ENCODE peak calls at places on chromosome 22, in four cellular contexts. C is K562, W is heart right ventricle, F is ovary. E is an unnamed sample. For H3K27me3, the result is how much of the 10 kb centered on the place peaks cover.

GRCh38 chr22:39364646-39365405 is 15.0 kb downstream of the SYNGR1 start:
- DNase-seq in C (no peak), W (no peak), F (no peak), E (peak)

GRCh38 chr22:30262917-30263741 is 3.5 kb downstream of the OSM start:
- DNase-seq in C (peak), W (peak), F (peak), E (peak)

GRCh38 chr22:47107431-47107830 is 345.0 kb downstream of the TBC1D22A start:
- DNase-seq in C (no peak), W (no peak), F (no peak), E (no peak)

GRCh38 chr22:49996532-49997220 is 15.9 kb downstream of the IL17REL start:
- DNase-seq in C (no peak), W (no peak), F (peak), E (no peak)

GRCh38 chr22:41305646-41306045 is 4.3 kb downstream of the ZC3H7B start:
- DNase-seq in C (no peak), W (no peak), F (no peak), E (no peak)

GRCh38 chr22:50688448-50688847 is 15.8 kb downstream of the SHANK3 start:
- DNase-seq in C (no peak), W (no peak), F (no peak), E (peak)

GRCh38 chr22:39090426-39091064 is 6.5 kb upstream of the APOBEC3H start:
- DNase-seq in C (no peak), W (no peak), F (no peak), E (no peak)

GRCh38 chr22:26593763-26594162 is 3.8 kb upstream of the TPST2 start:
- DNase-seq in C (no peak), W (no peak), F (no peak), E (no peak)

GRCh38 chr22:29316429-29316828 is 932 bp upstream of the RASL10A start:
- DNase-seq in C (no peak), W (no peak), F (no peak), E (no peak)

GRCh38 chr22:25668437-25668836 is 73.6 kb upstream of the MYO18B start:
- DNase-seq in C (no peak), W (no peak), F (peak), E (no peak)

GRCh38 chr22:40265783-40266182 is 80.5 kb upstream of the ADSL start:
- DNase-seq in C (no peak), W (no peak), F (no peak), E (no peak)

GRCh38 chr22:24578355-24579241 is 14.3 kb downstream of the LRRC75B start:
- DNase-seq in C (no peak), W (no peak), F (no peak), E (no peak)

GRCh38 chr22:48427731-48428211 is 1399.9 kb downstream of the BRD1 start:
- DNase-seq in C (no peak), W (no peak), F (no peak), E (no peak)

GRCh38 chr22:34943830-34944229 is 122.1 kb upstream of the ISX start:
- DNase-seq in C (no peak), W (no peak), F (no peak), E (no peak)

GRCh38 chr22:24694971-24695928 is 79.3 kb downstream of the PIWIL3 start:
- DNase-seq in C (no peak), W (no peak), F (no peak), E (no peak)

GRCh38 chr22:49373801-49374226 is 453.9 kb downstream of the BRD1 start:
- DNase-seq in C (no peak), W (no peak), F (no peak), E (no peak)

GRCh38 chr22:39296981-39297489 is 22.4 kb downstream of the RPL3 start:
- DNase-seq in C (no peak), W (peak), F (no peak), E (no peak)

GRCh38 chr22:42716649-42717127 is 4.0 kb downstream of the A4GALT start:
- DNase-seq in C (no peak), W (no peak), F (no peak), E (no peak)

GRCh38 chr22:46652081-46652929 is 32.1 kb downstream of the GRAMD4 start:
- DNase-seq in C (peak), W (peak), F (no peak), E (no peak)

GRCh38 chr22:41822289-41823057 is 10.4 kb upstream of the SREBF2 start:
- DNase-seq in C (peak), W (no peak), F (no peak), E (no peak)

GRCh38 chr22:25564979-25565677 is 653 bp downstream of the GRK3 start:
- DNase-seq in C (peak), W (peak), F (peak), E (peak)

GRCh38 chr22:22207845-22208564 is 36.6 kb upstream of the VPREB1 start:
- DNase-seq in C (peak), W (peak), F (no peak), E (peak)
- TF ChIP-seq CTCF in C (no peak), W (peak), F (no peak), E (peak)

DNA sequence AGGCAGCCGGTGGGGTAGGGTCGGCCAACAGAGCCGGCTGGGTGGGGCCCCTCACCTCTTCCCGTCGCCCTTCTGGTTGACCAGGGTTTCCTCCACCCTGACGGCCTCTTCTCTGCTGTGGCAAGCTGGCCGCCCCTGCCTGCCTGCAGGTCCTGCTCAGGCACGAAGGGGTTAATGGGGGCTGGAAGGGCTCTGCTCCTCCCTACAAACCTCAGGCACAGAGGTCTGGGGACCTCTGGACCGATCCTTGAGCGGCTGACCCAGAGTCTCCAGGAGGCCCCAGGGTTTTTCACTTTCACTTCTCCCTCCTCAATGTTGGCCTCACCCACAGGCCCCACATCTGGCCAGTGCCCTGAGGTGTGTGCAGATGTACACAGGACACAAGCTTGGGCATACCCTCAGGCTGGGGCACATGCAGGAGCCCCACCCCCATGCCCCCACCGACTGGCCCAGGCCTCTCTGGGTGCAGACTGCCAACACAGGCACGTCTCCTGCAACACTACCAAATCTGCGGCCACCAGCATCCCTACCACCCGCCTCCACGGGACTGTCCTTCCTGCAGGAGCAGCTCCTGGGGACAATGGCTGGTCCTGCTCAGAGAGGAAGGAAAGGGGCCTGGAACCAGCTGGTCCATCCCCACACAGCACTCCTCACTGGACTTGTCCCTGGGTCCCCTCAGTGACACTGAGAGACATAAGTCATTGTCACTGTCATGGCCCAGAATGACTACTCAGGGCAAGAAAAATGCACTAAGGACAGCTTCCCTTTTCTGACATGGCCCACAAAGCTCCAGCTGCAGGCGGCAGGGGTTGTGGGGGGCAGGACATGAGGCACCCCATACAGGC is 3.2 kb upstream of the TBX1 start:
- DNase-seq in C (peak), W (no peak), F (no peak), E (no peak)
- H3K27me3 ChIP-seq in C (under half), W (half or more), F (under half), E (under half)

DNA sequence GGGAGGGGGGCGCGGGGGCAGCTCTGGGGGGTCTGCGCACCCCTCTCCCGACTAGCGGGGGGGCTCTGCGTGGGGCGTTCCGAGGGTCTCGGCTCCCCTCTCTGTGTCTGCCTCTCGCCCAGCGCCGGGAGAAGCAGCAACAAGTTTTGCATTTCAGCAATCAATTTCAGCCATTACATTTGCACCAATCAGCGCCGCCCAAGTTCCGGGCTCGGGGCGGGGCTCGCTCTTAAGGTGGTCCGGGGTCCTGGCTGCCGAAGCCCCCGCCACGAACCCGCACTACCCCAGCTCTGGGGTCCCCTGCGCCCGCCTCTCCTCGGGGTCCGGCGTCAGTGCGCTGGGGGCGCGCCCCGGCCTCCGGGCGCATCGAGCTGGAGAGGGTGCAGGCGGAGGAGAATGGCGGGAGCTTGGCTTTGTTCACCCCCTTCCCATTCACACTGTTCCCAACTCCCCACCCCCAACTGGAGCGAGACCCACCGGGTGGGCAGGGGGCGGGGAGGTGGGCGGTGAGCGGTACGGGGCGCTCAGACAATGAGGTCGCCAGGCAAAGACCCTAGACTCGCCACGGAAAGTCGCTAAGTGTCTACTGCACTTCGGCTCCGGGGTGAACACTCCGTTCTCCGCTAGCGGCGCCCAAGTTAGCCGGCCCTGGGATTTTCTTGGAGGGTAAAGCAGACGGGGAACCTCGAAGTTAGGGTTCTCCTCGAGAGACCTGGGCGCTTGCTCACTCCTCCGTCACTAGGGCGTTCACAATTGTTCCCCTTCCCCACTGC is at the start of gene MN1:
- DNase-seq in C (no peak), W (peak), F (peak), E (no peak)
- TF ChIP-seq CTCF in C (no peak), W (no peak), F (no peak), E (no peak)

DNA sequence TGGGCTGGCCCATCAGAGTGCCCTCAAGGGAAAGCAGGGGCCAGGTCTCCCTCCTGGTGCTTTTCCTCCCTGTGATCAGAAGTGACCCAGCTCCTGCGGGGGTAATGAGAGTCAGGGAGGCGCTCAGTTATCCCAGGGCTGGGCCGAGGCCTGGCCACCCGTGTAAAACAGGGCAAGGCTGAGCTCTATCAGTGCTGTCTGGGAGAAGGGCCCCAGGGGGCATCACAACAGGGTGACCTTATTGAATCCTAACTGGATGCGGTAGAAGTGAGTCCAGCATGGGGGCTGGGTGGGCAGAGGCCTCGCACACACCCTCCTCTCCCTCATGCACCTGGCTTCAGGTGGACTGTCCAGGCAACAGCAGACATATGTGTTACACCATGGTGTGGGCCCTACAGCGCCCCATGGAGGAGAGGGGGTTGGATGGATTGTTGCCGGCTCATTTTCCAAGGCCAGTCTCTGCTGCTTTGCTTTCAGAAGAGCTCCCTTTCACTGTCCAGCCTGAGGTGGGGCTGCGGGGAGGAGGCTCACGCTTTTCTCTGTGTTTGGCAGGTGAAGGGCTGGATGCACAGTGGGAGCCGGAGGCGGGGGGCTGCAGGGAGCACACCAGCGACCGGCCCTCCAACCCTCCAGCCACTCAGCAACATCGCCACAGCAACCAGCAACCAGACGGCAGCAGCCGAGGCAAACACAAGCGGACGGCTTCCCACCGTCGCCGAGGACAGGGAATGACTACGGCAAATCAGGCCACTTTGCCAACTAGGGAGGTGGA is 24.6 kb downstream of the GNAZ start:
- DNase-seq in C (peak), W (no peak), F (no peak), E (no peak)
- H3K27me3 ChIP-seq in C (half or more), W (under half), F (under half), E (under half)

DNA sequence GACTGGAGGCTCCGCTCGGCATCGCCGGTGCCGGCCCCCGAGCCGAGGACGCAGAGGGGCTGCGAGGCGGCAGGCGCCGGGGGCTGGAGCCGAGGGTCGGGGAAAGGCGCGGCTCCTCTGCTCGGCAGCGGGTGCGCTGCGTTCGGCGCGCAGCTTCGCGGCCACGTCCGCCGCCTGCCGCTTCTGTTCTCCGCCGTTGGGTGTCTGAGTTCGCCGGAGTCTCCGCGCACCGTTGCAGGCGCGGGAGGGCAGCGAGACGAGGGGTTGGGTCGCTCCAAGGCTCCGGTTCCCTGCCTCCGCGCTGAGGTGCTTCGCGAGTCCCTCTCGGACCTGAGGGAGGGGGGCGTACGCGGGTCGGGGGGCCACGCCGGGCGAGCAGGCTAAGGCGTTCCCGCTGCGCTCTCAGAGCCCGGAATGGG is 350 bp downstream of the MN1 start:
- DNase-seq in C (peak), W (peak), F (peak), E (peak)
- TF ChIP-seq CTCF in C (no peak), W (peak), F (no peak), E (peak)

DNA sequence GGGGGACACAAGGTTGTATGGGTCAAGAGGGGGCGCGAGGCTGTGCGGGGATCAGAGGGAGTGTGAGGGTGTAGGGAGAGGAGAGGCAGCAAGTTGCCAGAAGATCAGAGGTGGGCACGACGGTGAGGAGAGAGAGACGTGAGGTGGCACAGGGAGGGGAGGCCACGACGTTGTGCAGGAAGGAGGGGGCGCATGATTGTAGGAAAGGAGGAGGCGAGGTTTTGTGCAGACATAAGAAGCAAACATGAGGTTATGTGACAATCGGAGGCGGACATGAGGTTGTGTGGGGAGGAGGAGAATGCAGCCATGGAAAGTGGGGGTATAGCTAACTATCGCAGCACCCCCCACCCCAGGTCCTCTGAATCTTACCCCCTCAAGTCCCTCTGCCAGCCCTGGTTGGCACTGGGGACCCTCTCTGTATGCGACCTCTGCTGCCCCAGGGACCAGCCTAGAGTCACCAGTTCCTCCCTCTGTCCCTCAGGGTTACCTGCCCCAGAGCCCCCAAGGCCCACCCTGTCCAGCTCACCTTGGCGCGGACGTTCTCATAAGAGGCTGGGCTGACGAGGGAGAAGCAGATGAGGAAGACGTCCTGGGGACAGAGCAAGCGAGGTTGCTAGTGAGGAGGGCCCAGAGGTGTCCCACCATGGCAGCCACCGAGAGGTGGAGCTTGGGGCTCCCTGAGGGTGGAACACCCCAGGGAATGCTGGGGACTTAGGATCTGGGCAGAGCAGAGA is 12.5 kb downstream of the RAC2 start:
- DNase-seq in C (no peak), W (no peak), F (no peak), E (no peak)
- H3K27me3 ChIP-seq in C (under half), W (under half), F (under half), E (under half)

DNA sequence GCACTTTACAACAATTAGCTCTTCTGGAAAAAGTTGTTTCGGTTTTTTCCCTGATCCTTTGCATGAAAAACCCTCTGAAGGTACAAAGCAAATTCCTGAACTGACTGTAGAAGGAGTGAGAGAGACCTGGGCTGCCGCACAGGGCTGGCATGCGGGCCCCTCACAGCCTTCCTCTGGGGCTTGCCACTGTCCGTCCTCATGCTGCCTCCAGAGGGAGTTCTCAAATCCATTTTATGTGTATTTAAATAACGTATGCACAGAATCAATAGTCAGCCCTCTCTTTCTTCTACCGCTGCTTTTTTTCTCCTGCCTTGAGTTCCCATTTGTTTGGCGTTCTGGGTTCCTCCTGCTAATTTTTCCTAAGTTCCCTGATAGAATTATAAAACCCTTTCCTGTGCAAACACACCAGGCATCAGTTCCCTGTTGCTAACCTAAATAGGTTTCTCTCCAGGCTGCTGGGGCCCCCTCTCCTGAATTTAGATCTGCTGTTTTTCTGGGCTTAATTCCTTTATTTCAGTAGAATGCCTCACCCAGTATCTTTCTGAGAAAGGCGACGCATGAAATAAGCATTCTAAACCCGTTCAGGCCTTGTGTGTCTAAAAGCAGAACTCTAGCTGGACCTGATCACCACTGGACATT is 52.4 kb downstream of the PHF21B start:
- DNase-seq in C (no peak), W (no peak), F (no peak), E (no peak)
- TF ChIP-seq CTCF in C (no peak), W (no peak), F (no peak), E (peak)